ENCODE peak calls at places on chromosomes 16 and 17, in ten cellular contexts. H is ovary; B is osteoblast; U is pancreas; F is WERI-Rb-1; W is CD8-positive, alpha-beta T cell; T is H1; L is breast epithelium; V is left ventricle myocardium inferior; E is cardiac muscle cell. O is an unnamed sample. For H3K36me3, the result is how much of the 10 kb centered on the place peaks cover.

GRCh38 chr16:56372013-56372634 is 53.2 kb downstream of the AMFR start:
- DNase-seq in E (no peak), V (no peak), F (no peak), T (no peak), B (no peak), L (no peak), H (no peak), U (no peak), W (no peak), O (no peak)

GRCh38 chr17:76072149-76072858 is at the start of gene SRP68:
- DNase-seq in V (peak), B (peak), L (peak), U (peak), F (peak), W (peak), T (peak), E (peak), H (peak), O (peak)

GRCh38 chr17:29190039-29190438 is 9.8 kb upstream of the MYO18A start:
- DNase-seq in U (no peak), F (no peak), W (no peak), T (no peak), V (no peak), E (no peak), L (no peak), H (no peak), B (no peak), O (no peak)

GRCh38 chr17:74654742-74655141 is 31.2 kb upstream of the CD300E start:
- DNase-seq in B (no peak), T (no peak), W (no peak), H (no peak), F (no peak), U (no peak), L (no peak), V (no peak), E (no peak), O (peak)

GRCh38 chr16:89912143-89912542 is 6.5 kb upstream of the MC1R start:
- DNase-seq in F (no peak), L (no peak), V (no peak), T (no peak), B (peak), W (no peak), H (no peak), U (no peak), E (no peak), O (no peak)

GRCh38 chr17:31888124-31888523 is 13.4 kb downstream of the UTP6 start:
- DNase-seq in H (no peak), B (no peak), L (no peak), E (no peak), F (no peak), T (no peak), W (no peak), U (peak), V (no peak), O (no peak)

GRCh38 chr17:82449136-82449882 is 1.2 kb downstream of the CYBC1 start:
- DNase-seq in T (no peak), H (no peak), B (peak), F (no peak), W (peak), V (no peak), E (no peak), L (no peak), U (peak), O (no peak)

GRCh38 chr16:49970818-49971431 is 54.1 kb upstream of the CNEP1R1 start:
- DNase-seq in F (peak), V (no peak), H (no peak), T (no peak), L (no peak), E (no peak), U (no peak), B (no peak), W (no peak), O (no peak)

GRCh38 chr16:51641191-51641765 is 490.2 kb upstream of the SALL1 start:
- DNase-seq in L (no peak), E (no peak), W (no peak), F (no peak), H (no peak), V (no peak), U (no peak), T (no peak), B (no peak), O (no peak)

GRCh38 chr17:6100891-6101290 is 30.7 kb downstream of the WSCD1 start:
- DNase-seq in T (no peak), U (no peak), L (no peak), H (no peak), B (no peak), F (no peak), W (no peak), V (no peak), E (no peak), O (no peak)

GRCh38 chr17:6361733-6362132 is 73.2 kb downstream of the AIPL1 start:
- DNase-seq in F (peak), B (no peak), T (no peak), L (no peak), U (no peak), H (no peak), V (no peak), E (no peak), W (no peak), O (no peak)

GRCh38 chr17:32927724-32928526 is at the start of gene TMEM98:
- DNase-seq in H (peak), T (no peak), F (peak), W (no peak), U (no peak), L (no peak), V (peak), E (peak), B (peak), O (peak)

GRCh38 chr17:57677301-57677700 is 67.8 kb downstream of the CCDC182 start:
- DNase-seq in B (no peak), W (no peak), U (no peak), E (no peak), L (no peak), T (no peak), F (no peak), V (no peak), H (no peak), O (no peak)

GRCh38 chr17:48804936-48805411 is 12.1 kb downstream of the TTLL6 start:
- DNase-seq in W (peak), L (peak), H (peak), F (peak), U (peak), B (peak), V (peak), T (peak), E (peak), O (peak)

GRCh38 chr17:55672585-55673501 is 49.8 kb downstream of the TMEM100 start:
- DNase-seq in T (no peak), L (no peak), B (no peak), V (no peak), F (no peak), U (no peak), H (no peak), E (peak), W (no peak), O (no peak)

GRCh38 chr17:44076716-44077594 is 6.4 kb downstream of the G6PC3 start:
- DNase-seq in U (no peak), B (no peak), T (no peak), W (no peak), H (peak), E (no peak), V (no peak), L (no peak), F (no peak), O (no peak)
- H3K36me3 ChIP-seq in U (under half), B (half or more), T (under half), W (under half), H (under half), E (under half), V (half or more), L (under half), F (half or more), O (half or more)

DNA sequence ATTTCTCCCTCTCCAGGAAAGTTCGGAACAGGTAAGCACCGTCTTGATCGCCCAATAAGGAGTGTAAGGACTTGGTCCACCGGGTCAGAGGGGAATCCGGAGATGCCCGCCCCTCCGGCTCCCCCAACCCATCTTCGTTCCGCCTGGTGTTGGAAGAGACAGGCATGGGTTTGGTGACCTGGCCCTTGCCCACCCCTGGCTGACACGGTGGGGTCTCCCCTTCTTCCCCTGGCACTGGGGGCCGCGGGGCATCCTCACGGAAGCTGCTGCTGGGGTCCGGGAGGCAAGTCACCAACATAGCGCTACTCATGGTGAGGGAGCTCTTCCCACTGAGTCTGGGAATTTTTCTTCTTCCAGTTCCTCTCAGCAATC is 3.2 kb downstream of the AXIN2 start:
- DNase-seq in V (no peak), L (no peak), E (no peak), B (no peak), T (no peak), U (no peak), F (no peak), W (no peak), H (peak), O (no peak)
- H3K4me3 ChIP-seq in V (no peak), L (peak), E (peak), B (no peak), T (peak), U (no peak), F (no peak), W (peak), H (peak), O (no peak)

DNA sequence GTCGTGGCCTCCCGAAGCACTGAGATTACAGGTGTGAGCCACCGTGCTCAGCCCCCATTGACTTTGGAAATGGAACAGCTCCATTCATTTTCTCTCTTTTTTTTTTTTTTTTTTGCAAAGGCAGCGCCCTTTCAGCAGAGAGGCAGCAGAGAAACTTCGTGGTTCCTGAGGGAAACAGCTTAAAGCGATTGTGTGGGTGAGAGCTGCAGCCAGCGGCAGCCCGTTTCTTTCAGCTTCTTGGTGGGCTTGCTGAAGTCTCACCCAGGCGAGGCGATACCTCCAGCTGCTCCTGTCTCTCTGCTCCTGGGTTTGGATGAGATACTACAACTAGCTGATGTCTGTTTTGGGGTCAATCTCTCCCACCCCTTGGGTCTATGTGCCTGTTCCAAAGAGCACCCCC is 7.7 kb downstream of the KDM8 start:
- DNase-seq in F (no peak), H (no peak), L (no peak), V (no peak), B (peak), T (no peak), U (no peak), W (no peak), E (no peak), O (no peak)
- TF ChIP-seq CTCF in F (no peak), H (no peak), L (no peak), V (no peak), B (no peak), T (no peak), U (no peak), W (no peak), E (no peak), O (no peak)

GRCh38 chr16:4443271-4443670 is 17.6 kb downstream of the DNAJA3 start:
- DNase-seq in B (no peak), E (no peak), L (no peak), V (no peak), U (no peak), W (no peak), H (no peak), F (no peak), T (no peak), O (no peak)
- H3K36me3 ChIP-seq in B (half or more), E (half or more), L (under half), V (half or more), U (under half), W (half or more), H (under half), F (half or more), T (half or more), O (half or more)

GRCh38 chr17:42277342-42277712 is 1.1 kb upstream of the STAT5B start:
- DNase-seq in L (no peak), W (no peak), V (no peak), E (no peak), H (no peak), U (no peak), B (peak), F (no peak), T (no peak), O (no peak)
- H3K4me3 ChIP-seq in L (no peak), W (no peak), V (peak), E (no peak), H (no peak), U (peak), B (peak), F (no peak), T (no peak), O (peak)

DNA sequence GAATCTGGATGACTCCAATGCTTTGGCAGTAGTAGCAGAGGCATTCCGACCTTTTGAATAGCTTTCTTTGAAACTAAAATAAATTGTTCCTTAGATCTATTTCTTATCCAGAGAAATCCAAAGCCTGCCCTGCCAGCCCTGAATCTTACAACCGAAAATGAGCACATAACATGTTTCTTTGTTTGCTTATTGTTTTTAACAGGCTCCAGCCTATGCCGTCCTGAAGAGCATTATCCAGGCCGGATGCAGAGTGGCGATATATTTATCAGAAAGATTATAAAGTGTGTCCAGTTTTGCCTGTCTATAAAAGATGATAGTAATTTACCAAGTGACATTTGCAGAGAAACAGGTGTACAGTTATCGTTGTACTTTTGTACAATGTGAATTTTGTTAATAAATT is 10.5 kb downstream of the COQ7 start:
- DNase-seq in E (no peak), U (no peak), L (no peak), V (no peak), F (no peak), T (no peak), B (no peak), W (no peak), H (no peak), O (no peak)
- TF ChIP-seq CTCF in E (no peak), U (no peak), L (no peak), V (no peak), F (no peak), T (no peak), B (no peak), W (no peak), H (no peak), O (no peak)

DNA sequence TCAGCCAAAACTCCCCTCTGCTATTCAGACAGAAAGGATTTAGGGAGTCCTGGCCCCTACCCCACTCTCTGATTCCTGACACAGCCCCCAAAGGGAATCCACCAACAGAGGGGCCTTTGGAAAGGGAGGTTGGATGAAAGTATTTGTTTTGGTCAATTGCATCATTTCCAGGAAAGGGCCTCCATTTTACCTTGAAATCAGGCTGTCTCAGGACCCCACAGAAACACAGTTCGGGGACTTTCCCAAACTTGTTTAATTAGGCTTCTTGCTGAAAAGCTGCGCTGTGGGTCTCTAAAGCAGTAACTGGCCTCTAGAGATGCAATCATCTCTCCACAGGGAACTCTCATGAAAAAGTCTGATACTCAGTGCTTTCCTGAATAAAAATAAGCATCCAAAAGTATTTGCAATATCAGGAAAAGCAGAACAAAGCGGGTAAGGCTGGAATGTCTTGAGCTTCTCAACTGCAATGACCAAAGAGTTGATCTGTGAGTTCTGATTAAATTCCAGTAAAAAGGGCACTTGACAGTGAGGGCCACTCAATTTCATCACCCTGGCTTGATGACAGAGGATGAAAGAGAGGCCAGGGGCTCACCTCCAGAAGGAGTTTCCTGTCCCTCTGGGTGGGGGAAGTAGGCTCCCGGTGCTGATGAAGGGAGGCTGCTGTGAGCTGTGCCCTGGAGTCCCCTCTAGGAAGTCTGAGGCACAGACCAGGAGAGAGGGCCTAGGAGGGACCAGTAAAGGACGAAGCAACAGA is 36.3 kb downstream of the LYRM9 start:
- DNase-seq in U (no peak), H (no peak), T (no peak), V (no peak), F (no peak), B (no peak), L (no peak), W (no peak), E (no peak), O (no peak)
- H3K36me3 ChIP-seq in U (under half), H (under half), T (under half), V (under half), F (under half), B (under half), L (under half), W (under half), E (under half), O (under half)

DNA sequence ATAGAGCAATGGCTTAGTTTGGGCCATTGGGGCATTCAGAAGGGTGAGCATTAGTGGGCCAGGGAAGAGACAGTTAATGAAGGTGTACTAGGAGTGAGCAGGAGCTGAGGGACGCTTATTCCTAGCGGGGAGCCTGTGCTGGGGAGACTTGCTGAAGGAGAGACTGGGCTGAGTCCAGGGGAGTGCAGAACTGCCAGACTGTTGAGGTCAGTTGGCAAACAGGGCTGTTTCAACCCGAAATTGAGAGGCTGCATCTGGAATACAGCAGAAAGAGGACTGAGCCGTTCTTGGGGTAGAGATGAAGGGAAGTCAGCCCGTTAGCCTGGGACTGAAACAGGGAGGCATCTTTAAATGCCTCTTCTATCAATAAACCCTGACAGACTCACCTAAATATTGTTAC is 33.2 kb downstream of the MAP2K6 start:
- DNase-seq in U (no peak), T (no peak), B (no peak), F (no peak), H (peak), E (no peak), L (no peak), V (peak), W (no peak), O (no peak)
- H3K4me3 ChIP-seq in U (no peak), T (no peak), B (no peak), F (no peak), H (no peak), E (no peak), L (no peak), V (peak), W (no peak), O (no peak)

GRCh38 chr17:17970699-17971430 is 1.3 kb downstream of the TOM1L2 start:
- DNase-seq in F (no peak), T (no peak), U (no peak), E (no peak), H (no peak), L (no peak), V (no peak), W (no peak), B (no peak), O (no peak)

GRCh38 chr17:17975441-17975840 is 2.8 kb downstream of the DRC3 start:
- DNase-seq in W (no peak), E (peak), T (no peak), H (no peak), U (no peak), V (no peak), F (no peak), B (no peak), L (no peak), O (no peak)

GRCh38 chr17:17972952-17973254 is 241 bp downstream of the DRC3 start:
- DNase-seq in U (no peak), H (no peak), W (no peak), L (no peak), V (no peak), E (no peak), F (no peak), B (no peak), T (no peak), O (no peak)

GRCh38 chr17:17971431-17972125 is 622 bp downstream of the TOM1L2 start:
- DNase-seq in W (peak), E (peak), L (no peak), V (peak), H (peak), T (no peak), B (no peak), F (no peak), U (peak), O (no peak)

DNA sequence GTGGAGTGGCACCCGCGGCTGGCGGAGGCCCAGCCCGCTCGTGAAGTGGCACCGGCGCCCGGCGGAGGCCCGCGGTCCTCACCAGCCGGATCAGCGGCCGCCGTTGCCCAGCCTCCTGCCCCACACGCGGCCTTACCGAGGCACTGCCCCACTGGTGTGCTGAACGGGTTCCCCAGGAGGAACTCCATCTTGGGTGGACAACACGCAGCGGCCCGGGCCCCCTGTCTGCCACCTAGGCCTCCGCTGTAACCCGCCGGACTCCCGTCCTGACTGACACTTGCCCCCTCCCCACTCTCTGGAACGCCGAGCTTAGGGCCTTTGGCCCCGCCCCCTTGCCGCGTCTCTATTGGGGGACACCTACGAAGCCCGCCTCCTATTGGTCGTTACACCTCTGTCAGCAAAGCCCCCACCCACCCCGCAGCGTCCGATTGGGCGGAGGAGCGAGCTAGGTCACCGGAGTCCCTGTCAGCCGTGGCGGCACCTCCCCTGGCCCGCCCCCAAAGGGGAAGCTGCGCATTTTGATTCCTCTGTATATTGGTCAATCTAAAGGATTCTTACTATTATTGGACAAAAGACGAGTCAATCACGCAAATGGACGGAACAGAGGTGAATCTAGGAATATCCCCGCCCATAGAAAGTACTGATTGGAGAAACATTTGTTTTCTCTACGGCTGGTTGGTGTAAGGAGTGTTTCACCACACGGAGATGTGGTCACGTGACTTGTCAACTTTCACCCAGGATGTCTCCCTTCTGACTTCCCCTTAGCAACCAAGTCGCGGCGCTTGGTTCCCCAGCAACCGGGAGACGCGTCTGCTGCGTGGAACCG is at the start of the genes DRC3 and TOM1L2:
- DNase-seq in W (peak), B (peak), F (peak), T (peak), E (peak), H (peak), V (peak), L (peak), U (peak), O (peak)
- TF ChIP-seq CTCF in W (no peak), B (no peak), F (no peak), T (no peak), E (no peak), H (peak), V (peak), L (peak), U (no peak), O (no peak)